ENCODE peak calls at places on chromosomes 16 and 17, in seven cellular contexts. Y is HCT116; J is HAP-1; K is midbrain; H is stomach; S is stimulated activated naive B cell treated with anti-CD40 and anti-IgM and Interleukin-4, amounts not matched to agents 10 μg/mL and 1 μg/mL and 100 μg/mL, for 72 hours; I is ovary. U is an unnamed sample.

GRCh38 chr17:73343168-73343634 is 31.4 kb upstream of the CDC42EP4 start:
- DNase-seq in K (peak; percentile 65), I (peak; percentile 85), Y (no peak), S (no peak), J (peak; percentile 24), H (no peak), U (no peak)

GRCh38 chr17:79214459-79214858 is 139.8 kb downstream of the ENGASE start:
- DNase-seq in I (no peak), J (no peak), S (no peak), Y (no peak), H (no peak), K (no peak), U (no peak)

GRCh38 chr16:86653289-86654006 is 75.1 kb downstream of the FOXL1 start:
- DNase-seq in J (no peak), Y (no peak), S (no peak), I (no peak), H (no peak), K (no peak), U (no peak)

GRCh38 chr17:65554568-65555223 is 6.8 kb downstream of the AXIN2 start:
- DNase-seq in H (no peak), K (no peak), I (peak; percentile 33), Y (no peak), S (no peak), J (no peak), U (no peak)

GRCh38 chr17:65799869-65800268 is 238.4 kb upstream of the AXIN2 start:
- DNase-seq in K (no peak), H (no peak), I (no peak), S (no peak), J (no peak), Y (no peak), U (no peak)

GRCh38 chr16:56041556-56042140 is 149.6 kb upstream of the GNAO1 start:
- DNase-seq in I (no peak), K (no peak), S (no peak), J (no peak), Y (peak; percentile 7), H (no peak), U (peak; percentile 37)

GRCh38 chr17:10073026-10073425 is 125.4 kb downstream of the GAS7 start:
- DNase-seq in I (no peak), J (no peak), K (no peak), S (no peak), H (no peak), Y (no peak), U (no peak)

GRCh38 chr17:38416840-38417209 is 11.4 kb upstream of the ARHGAP23 start:
- DNase-seq in S (no peak), I (no peak), K (no peak), Y (no peak), H (no peak), J (no peak), U (no peak)

GRCh38 chr17:20216154-20216815 is 207.1 kb downstream of the SPECC1 start:
- DNase-seq in S (no peak), H (no peak), K (no peak), J (no peak), I (no peak), Y (no peak), U (no peak)

GRCh38 chr16:85931596-85932402 is 32.8 kb downstream of the IRF8 start:
- DNase-seq in Y (no peak), K (no peak), H (no peak), I (no peak), S (peak; percentile 55), J (no peak), U (no peak)

GRCh38 chr16:88384222-88385111 is 1.7 kb downstream of the ZNF469 start:
- DNase-seq in J (no peak), Y (no peak), S (no peak), H (no peak), K (no peak), I (peak; percentile 14), U (no peak)

GRCh38 chr17:45270828-45271418 is 9.0 kb upstream of the SPATA32 start:
- DNase-seq in K (no peak), J (no peak), I (no peak), S (no peak), Y (no peak), H (no peak), U (no peak)

U was measured in pancreas.